ENCODE peak calls at places on chromosomes 16 and 17, in eight cellular contexts. K is stimulated activated CD4-positive, alpha-beta T cell treated with anti-CD3 and anti-CD28 coated beads, TNF-alpha, amount 100 ng/mL, for 4 hours; J is AG04450; S is hypothalamus; E is cerebellum; O is Panc1; B is germinal center; V is NCI-H1417 treated with DMSO at 0.1 percent for 48 hours. Z is an unnamed sample.

GRCh38 chr17:4248504-4249277 is 15.1 kb downstream of the ANKFY1 start:
- DNase-seq in O (no peak), V (no peak), K (no peak), J (no peak), S (no peak), B (no peak), E (no peak), Z (no peak)

GRCh38 chr17:66347661-66348604 is 45.5 kb downstream of the PRKCA start:
- DNase-seq in B (no peak), K (no peak), E (no peak), V (no peak), S (no peak), J (no peak), O (no peak), Z (no peak)

GRCh38 chr17:7156342-7156940 is 22.7 kb downstream of the ASGR1 start:
- DNase-seq in B (no peak), S (no peak), E (no peak), K (no peak), V (no peak), J (no peak), O (no peak), Z (no peak)

GRCh38 chr16:48053346-48053745 is 102.4 kb downstream of the ABCC12 start:
- DNase-seq in B (no peak), E (peak), K (no peak), S (no peak), V (no peak), O (no peak), J (peak), Z (no peak)

GRCh38 chr17:66330646-66331037 is 28.2 kb downstream of the PRKCA start:
- DNase-seq in V (no peak), J (no peak), E (no peak), O (no peak), B (no peak), S (no peak), K (no peak), Z (no peak)

GRCh38 chr17:44912763-44913544 is 2.3 kb downstream of the GFAP start:
- DNase-seq in K (no peak), B (no peak), O (no peak), E (no peak), J (no peak), S (no peak), V (no peak), Z (no peak)

GRCh38 chr16:28156031-28156680 is 55.6 kb downstream of the XPO6 start:
- DNase-seq in E (no peak), V (no peak), O (no peak), B (no peak), J (no peak), K (no peak), S (no peak), Z (no peak)

GRCh38 chr17:19672009-19672837 is 23.7 kb downstream of the ALDH3A2 start:
- DNase-seq in V (no peak), S (no peak), K (no peak), O (no peak), B (no peak), J (no peak), E (no peak), Z (no peak)

GRCh38 chr16:55949518-55949917 is 74.3 kb upstream of the CES5A start:
- DNase-seq in O (no peak), J (no peak), S (no peak), B (no peak), E (no peak), K (no peak), V (no peak), Z (no peak)

GRCh38 chr16:4944333-4945281 is 7.7 kb upstream of the PPL start:
- DNase-seq in B (no peak), K (no peak), O (peak), J (peak), V (peak), S (no peak), E (no peak), Z (no peak)

GRCh38 chr16:13110124-13110796 is 208.9 kb downstream of the SHISA9 start:
- DNase-seq in E (no peak), V (no peak), S (peak), K (no peak), J (no peak), O (no peak), B (no peak), Z (peak)

GRCh38 chr17:251531-251930 is 70.1 kb upstream of the DOC2B start:
- DNase-seq in O (no peak), V (no peak), K (no peak), B (no peak), J (no peak), S (no peak), E (no peak), Z (no peak)

GRCh38 chr17:16358394-16358793 is 5.1 kb upstream of the CENPV start:
- DNase-seq in V (no peak), O (no peak), J (no peak), B (no peak), E (no peak), K (no peak), S (no peak), Z (no peak)

GRCh38 chr16:27972500-27972899 is 91.0 kb downstream of the GSG1L start:
- DNase-seq in E (peak), J (no peak), K (no peak), O (peak), V (peak), S (no peak), B (peak), Z (no peak)

GRCh38 chr16:68383858-68384257 is 64.5 kb downstream of the SMPD3 start:
- DNase-seq in J (no peak), S (no peak), E (no peak), K (no peak), V (no peak), B (no peak), O (no peak), Z (no peak)

GRCh38 chr16:85555549-85556455 is 57.3 kb upstream of the GSE1 start:
- DNase-seq in J (no peak), K (no peak), V (no peak), O (no peak), E (no peak), B (peak), S (no peak), Z (peak)

GRCh38 chr17:41415411-41415810 is 9.0 kb downstream of the KRT37 start:
- DNase-seq in V (no peak), S (no peak), O (no peak), J (no peak), B (no peak), K (no peak), E (no peak), Z (no peak)

GRCh38 chr16:86252596-86252995 is 257.7 kb upstream of the FOXF1 start:
- DNase-seq in V (no peak), E (no peak), S (no peak), O (no peak), K (no peak), J (no peak), B (no peak), Z (peak)

GRCh38 chr16:30985401-30986128 is 558 bp downstream of the HSD3B7 start:
- DNase-seq in E (peak), V (peak), K (no peak), J (no peak), O (no peak), S (no peak), B (no peak), Z (no peak)

GRCh38 chr16:22844426-22844825 is 30.5 kb downstream of the HS3ST2 start:
- DNase-seq in K (no peak), E (no peak), O (no peak), B (no peak), J (no peak), V (no peak), S (no peak), Z (no peak)

Z was measured in retina.